ENCODE peak calls at places on chromosome 20, in eight cellular contexts. One of them, this sample, is unnamed.

GRCh38 chr20:59137532-59137931 is 26.1 kb upstream of the ZNF831 start:
- DNase-seq in HS-5: no peak
- DNase-seq in activated CD4-positive, alpha-beta T cell treated with anti-CD3 and anti-CD28 coated beads, Interleukin-2, amount 50 U/mL, for 1 hour: no peak
- DNase-seq in neural crest cell: no peak
- DNase-seq in cardiac fibroblast: no peak
- DNase-seq in activated T-helper 2 cell treated with anti-CD3 and anti-CD28 coated beads, Interferon-gamma antibody, Interleukin-2, Interleukin-4, amounts not matched to agents 10 μg/mL and 5 μg/mL and 100 μg/mL, durations not matched to agents 14 hours and 24 hours and 36 hours: no peak
- DNase-seq in HS-27A: no peak
- DNase-seq in GM23338: no peak
- DNase-seq in this sample: no peak

GRCh38 chr20:37323985-37324384 is 22.0 kb upstream of the SRC start:
- DNase-seq in GM23338: no peak
- DNase-seq in cardiac fibroblast: peak; percentile 74
- DNase-seq in activated CD4-positive, alpha-beta T cell treated with anti-CD3 and anti-CD28 coated beads, Interleukin-2, amount 50 U/mL, for 1 hour: no peak
- DNase-seq in HS-5: peak; percentile 83
- DNase-seq in activated T-helper 2 cell treated with anti-CD3 and anti-CD28 coated beads, Interferon-gamma antibody, Interleukin-2, Interleukin-4, amounts not matched to agents 10 μg/mL and 5 μg/mL and 100 μg/mL, durations not matched to agents 14 hours and 24 hours and 36 hours: no peak
- DNase-seq in neural crest cell: no peak
- DNase-seq in HS-27A: no peak
- DNase-seq in this sample: no peak

GRCh38 chr20:13101701-13102100 is 92.9 kb downstream of the SPTLC3 start:
- DNase-seq in HS-5: no peak
- DNase-seq in activated T-helper 2 cell treated with anti-CD3 and anti-CD28 coated beads, Interferon-gamma antibody, Interleukin-2, Interleukin-4, amounts not matched to agents 10 μg/mL and 5 μg/mL and 100 μg/mL, durations not matched to agents 14 hours and 24 hours and 36 hours: no peak
- DNase-seq in activated CD4-positive, alpha-beta T cell treated with anti-CD3 and anti-CD28 coated beads, Interleukin-2, amount 50 U/mL, for 1 hour: no peak
- DNase-seq in neural crest cell: no peak
- DNase-seq in GM23338: no peak
- DNase-seq in cardiac fibroblast: peak; percentile 29
- DNase-seq in HS-27A: peak; percentile 22
- DNase-seq in this sample: no peak

GRCh38 chr20:57934007-57934805 is 224.4 kb upstream of the PMEPA1 start:
- DNase-seq in activated CD4-positive, alpha-beta T cell treated with anti-CD3 and anti-CD28 coated beads, Interleukin-2, amount 50 U/mL, for 1 hour: no peak
- DNase-seq in HS-5: no peak
- DNase-seq in GM23338: no peak
- DNase-seq in activated T-helper 2 cell treated with anti-CD3 and anti-CD28 coated beads, Interferon-gamma antibody, Interleukin-2, Interleukin-4, amounts not matched to agents 10 μg/mL and 5 μg/mL and 100 μg/mL, durations not matched to agents 14 hours and 24 hours and 36 hours: no peak
- DNase-seq in cardiac fibroblast: no peak
- DNase-seq in neural crest cell: no peak
- DNase-seq in HS-27A: no peak
- DNase-seq in this sample: no peak

GRCh38 chr20:25037288-25038102 is 20.4 kb downstream of the ACSS1 start:
- DNase-seq in HS-27A: no peak
- DNase-seq in activated T-helper 2 cell treated with anti-CD3 and anti-CD28 coated beads, Interferon-gamma antibody, Interleukin-2, Interleukin-4, amounts not matched to agents 10 μg/mL and 5 μg/mL and 100 μg/mL, durations not matched to agents 14 hours and 24 hours and 36 hours: no peak
- DNase-seq in neural crest cell: no peak
- DNase-seq in cardiac fibroblast: no peak
- DNase-seq in HS-5: no peak
- DNase-seq in GM23338: no peak
- DNase-seq in activated CD4-positive, alpha-beta T cell treated with anti-CD3 and anti-CD28 coated beads, Interleukin-2, amount 50 U/mL, for 1 hour: no peak
- DNase-seq in this sample: peak; percentile 58

GRCh38 chr20:35669221-35669620 is 4.5 kb upstream of the CPNE1 start:
- DNase-seq in GM23338: no peak
- DNase-seq in neural crest cell: no peak
- DNase-seq in cardiac fibroblast: no peak
- DNase-seq in HS-5: no peak
- DNase-seq in activated T-helper 2 cell treated with anti-CD3 and anti-CD28 coated beads, Interferon-gamma antibody, Interleukin-2, Interleukin-4, amounts not matched to agents 10 μg/mL and 5 μg/mL and 100 μg/mL, durations not matched to agents 14 hours and 24 hours and 36 hours: no peak
- DNase-seq in activated CD4-positive, alpha-beta T cell treated with anti-CD3 and anti-CD28 coated beads, Interleukin-2, amount 50 U/mL, for 1 hour: no peak
- DNase-seq in HS-27A: no peak
- DNase-seq in this sample: no peak

GRCh38 chr20:16806886-16807285 is 58.7 kb downstream of the OTOR start:
- DNase-seq in HS-27A: no peak
- DNase-seq in activated CD4-positive, alpha-beta T cell treated with anti-CD3 and anti-CD28 coated beads, Interleukin-2, amount 50 U/mL, for 1 hour: no peak
- DNase-seq in neural crest cell: no peak
- DNase-seq in activated T-helper 2 cell treated with anti-CD3 and anti-CD28 coated beads, Interferon-gamma antibody, Interleukin-2, Interleukin-4, amounts not matched to agents 10 μg/mL and 5 μg/mL and 100 μg/mL, durations not matched to agents 14 hours and 24 hours and 36 hours: no peak
- DNase-seq in cardiac fibroblast: no peak
- DNase-seq in GM23338: no peak
- DNase-seq in HS-5: no peak
- DNase-seq in this sample: no peak

GRCh38 chr20:62831361-62831788 is 14.5 kb downstream of the COL9A3 start:
- DNase-seq in activated CD4-positive, alpha-beta T cell treated with anti-CD3 and anti-CD28 coated beads, Interleukin-2, amount 50 U/mL, for 1 hour: no peak
- DNase-seq in HS-5: no peak
- DNase-seq in cardiac fibroblast: no peak
- DNase-seq in HS-27A: no peak
- DNase-seq in GM23338: no peak
- DNase-seq in activated T-helper 2 cell treated with anti-CD3 and anti-CD28 coated beads, Interferon-gamma antibody, Interleukin-2, Interleukin-4, amounts not matched to agents 10 μg/mL and 5 μg/mL and 100 μg/mL, durations not matched to agents 14 hours and 24 hours and 36 hours: no peak
- DNase-seq in neural crest cell: no peak
- DNase-seq in this sample: no peak

GRCh38 chr20:58647162-58647813 is 3.8 kb upstream of the STX16 start:
- DNase-seq in cardiac fibroblast: no peak
- DNase-seq in GM23338: no peak
- DNase-seq in activated CD4-positive, alpha-beta T cell treated with anti-CD3 and anti-CD28 coated beads, Interleukin-2, amount 50 U/mL, for 1 hour: no peak
- DNase-seq in HS-5: no peak
- DNase-seq in activated T-helper 2 cell treated with anti-CD3 and anti-CD28 coated beads, Interferon-gamma antibody, Interleukin-2, Interleukin-4, amounts not matched to agents 10 μg/mL and 5 μg/mL and 100 μg/mL, durations not matched to agents 14 hours and 24 hours and 36 hours: no peak
- DNase-seq in HS-27A: no peak
- DNase-seq in neural crest cell: no peak
- DNase-seq in this sample: no peak

GRCh38 chr20:63585616-63586565 is 11.9 kb upstream of the HELZ2 start:
- DNase-seq in neural crest cell: no peak
- DNase-seq in HS-5: no peak
- DNase-seq in activated CD4-positive, alpha-beta T cell treated with anti-CD3 and anti-CD28 coated beads, Interleukin-2, amount 50 U/mL, for 1 hour: no peak
- DNase-seq in cardiac fibroblast: no peak
- DNase-seq in GM23338: no peak
- DNase-seq in activated T-helper 2 cell treated with anti-CD3 and anti-CD28 coated beads, Interferon-gamma antibody, Interleukin-2, Interleukin-4, amounts not matched to agents 10 μg/mL and 5 μg/mL and 100 μg/mL, durations not matched to agents 14 hours and 24 hours and 36 hours: no peak
- DNase-seq in HS-27A: no peak
- DNase-seq in this sample: no peak

GRCh38 chr20:34037121-34037520 is 43.4 kb downstream of the RALY start:
- DNase-seq in GM23338: no peak
- DNase-seq in HS-5: no peak
- DNase-seq in HS-27A: no peak
- DNase-seq in activated CD4-positive, alpha-beta T cell treated with anti-CD3 and anti-CD28 coated beads, Interleukin-2, amount 50 U/mL, for 1 hour: peak; percentile 34
- DNase-seq in cardiac fibroblast: no peak
- DNase-seq in neural crest cell: no peak
- DNase-seq in activated T-helper 2 cell treated with anti-CD3 and anti-CD28 coated beads, Interferon-gamma antibody, Interleukin-2, Interleukin-4, amounts not matched to agents 10 μg/mL and 5 μg/mL and 100 μg/mL, durations not matched to agents 14 hours and 24 hours and 36 hours: peak; percentile 20
- DNase-seq in this sample: no peak

GRCh38 chr20:41087777-41088176 is 49.6 kb upstream of the PLCG1 start:
- DNase-seq in HS-27A: no peak
- DNase-seq in activated CD4-positive, alpha-beta T cell treated with anti-CD3 and anti-CD28 coated beads, Interleukin-2, amount 50 U/mL, for 1 hour: no peak
- DNase-seq in cardiac fibroblast: no peak
- DNase-seq in HS-5: no peak
- DNase-seq in neural crest cell: no peak
- DNase-seq in activated T-helper 2 cell treated with anti-CD3 and anti-CD28 coated beads, Interferon-gamma antibody, Interleukin-2, Interleukin-4, amounts not matched to agents 10 μg/mL and 5 μg/mL and 100 μg/mL, durations not matched to agents 14 hours and 24 hours and 36 hours: no peak
- DNase-seq in GM23338: no peak
- DNase-seq in this sample: no peak

GRCh38 chr20:35771689-35772562 is at the start of gene PHF20:
- DNase-seq in neural crest cell: peak; percentile 99
- DNase-seq in GM23338: peak; percentile 98
- DNase-seq in cardiac fibroblast: peak; percentile 99
- DNase-seq in HS-5: peak; percentile 71
- DNase-seq in HS-27A: peak; percentile 84
- DNase-seq in activated T-helper 2 cell treated with anti-CD3 and anti-CD28 coated beads, Interferon-gamma antibody, Interleukin-2, Interleukin-4, amounts not matched to agents 10 μg/mL and 5 μg/mL and 100 μg/mL, durations not matched to agents 14 hours and 24 hours and 36 hours: peak; percentile 98
- DNase-seq in activated CD4-positive, alpha-beta T cell treated with anti-CD3 and anti-CD28 coated beads, Interleukin-2, amount 50 U/mL, for 1 hour: peak; percentile 100
- DNase-seq in this sample: peak; percentile 91

GRCh38 chr20:46520540-46520939 is 7.2 kb upstream of the ZNF334 start:
- DNase-seq in neural crest cell: no peak
- DNase-seq in HS-27A: no peak
- DNase-seq in activated T-helper 2 cell treated with anti-CD3 and anti-CD28 coated beads, Interferon-gamma antibody, Interleukin-2, Interleukin-4, amounts not matched to agents 10 μg/mL and 5 μg/mL and 100 μg/mL, durations not matched to agents 14 hours and 24 hours and 36 hours: no peak
- DNase-seq in HS-5: no peak
- DNase-seq in activated CD4-positive, alpha-beta T cell treated with anti-CD3 and anti-CD28 coated beads, Interleukin-2, amount 50 U/mL, for 1 hour: no peak
- DNase-seq in cardiac fibroblast: no peak
- DNase-seq in GM23338: no peak
- DNase-seq in this sample: no peak

GRCh38 chr20:46764068-46764467 is 54.6 kb downstream of the SLC2A10 start:
- DNase-seq in GM23338: no peak
- DNase-seq in neural crest cell: no peak
- DNase-seq in HS-5: no peak
- DNase-seq in cardiac fibroblast: no peak
- DNase-seq in activated CD4-positive, alpha-beta T cell treated with anti-CD3 and anti-CD28 coated beads, Interleukin-2, amount 50 U/mL, for 1 hour: no peak
- DNase-seq in HS-27A: no peak
- DNase-seq in activated T-helper 2 cell treated with anti-CD3 and anti-CD28 coated beads, Interferon-gamma antibody, Interleukin-2, Interleukin-4, amounts not matched to agents 10 μg/mL and 5 μg/mL and 100 μg/mL, durations not matched to agents 14 hours and 24 hours and 36 hours: no peak
- DNase-seq in this sample: no peak

GRCh38 chr20:13915244-13915643 is 75.2 kb downstream of the SEL1L2 start:
- DNase-seq in HS-27A: no peak
- DNase-seq in cardiac fibroblast: no peak
- DNase-seq in HS-5: no peak
- DNase-seq in activated CD4-positive, alpha-beta T cell treated with anti-CD3 and anti-CD28 coated beads, Interleukin-2, amount 50 U/mL, for 1 hour: no peak
- DNase-seq in GM23338: no peak
- DNase-seq in neural crest cell: no peak
- DNase-seq in activated T-helper 2 cell treated with anti-CD3 and anti-CD28 coated beads, Interferon-gamma antibody, Interleukin-2, Interleukin-4, amounts not matched to agents 10 μg/mL and 5 μg/mL and 100 μg/mL, durations not matched to agents 14 hours and 24 hours and 36 hours: no peak
- DNase-seq in this sample: no peak

GRCh38 chr20:57716893-57717292 is 7.1 kb upstream of the PMEPA1 start:
- DNase-seq in HS-27A: no peak
- DNase-seq in activated T-helper 2 cell treated with anti-CD3 and anti-CD28 coated beads, Interferon-gamma antibody, Interleukin-2, Interleukin-4, amounts not matched to agents 10 μg/mL and 5 μg/mL and 100 μg/mL, durations not matched to agents 14 hours and 24 hours and 36 hours: no peak
- DNase-seq in cardiac fibroblast: no peak
- DNase-seq in HS-5: no peak
- DNase-seq in GM23338: no peak
- DNase-seq in activated CD4-positive, alpha-beta T cell treated with anti-CD3 and anti-CD28 coated beads, Interleukin-2, amount 50 U/mL, for 1 hour: no peak
- DNase-seq in neural crest cell: no peak
- DNase-seq in this sample: no peak

GRCh38 chr20:19699132-19699971 is 58.7 kb upstream of the RIN2 start:
- DNase-seq in activated CD4-positive, alpha-beta T cell treated with anti-CD3 and anti-CD28 coated beads, Interleukin-2, amount 50 U/mL, for 1 hour: no peak
- DNase-seq in HS-5: peak; percentile 73
- DNase-seq in GM23338: no peak
- DNase-seq in HS-27A: peak; percentile 97
- DNase-seq in neural crest cell: no peak
- DNase-seq in activated T-helper 2 cell treated with anti-CD3 and anti-CD28 coated beads, Interferon-gamma antibody, Interleukin-2, Interleukin-4, amounts not matched to agents 10 μg/mL and 5 μg/mL and 100 μg/mL, durations not matched to agents 14 hours and 24 hours and 36 hours: no peak
- DNase-seq in cardiac fibroblast: peak; percentile 83
- DNase-seq in this sample: no peak

GRCh38 chr20:35907017-35907685 is 47.2 kb downstream of the SCAND1 start:
- DNase-seq in activated CD4-positive, alpha-beta T cell treated with anti-CD3 and anti-CD28 coated beads, Interleukin-2, amount 50 U/mL, for 1 hour: no peak
- DNase-seq in HS-27A: no peak
- DNase-seq in activated T-helper 2 cell treated with anti-CD3 and anti-CD28 coated beads, Interferon-gamma antibody, Interleukin-2, Interleukin-4, amounts not matched to agents 10 μg/mL and 5 μg/mL and 100 μg/mL, durations not matched to agents 14 hours and 24 hours and 36 hours: no peak
- DNase-seq in neural crest cell: no peak
- DNase-seq in cardiac fibroblast: peak; percentile 35
- DNase-seq in HS-5: no peak
- DNase-seq in GM23338: no peak
- DNase-seq in this sample: no peak

GRCh38 chr20:31788578-31788977 is 30.6 kb upstream of the MYLK2 start:
- DNase-seq in HS-27A: no peak
- DNase-seq in neural crest cell: no peak
- DNase-seq in cardiac fibroblast: peak; percentile 31
- DNase-seq in activated T-helper 2 cell treated with anti-CD3 and anti-CD28 coated beads, Interferon-gamma antibody, Interleukin-2, Interleukin-4, amounts not matched to agents 10 μg/mL and 5 μg/mL and 100 μg/mL, durations not matched to agents 14 hours and 24 hours and 36 hours: no peak
- DNase-seq in HS-5: peak; percentile 26
- DNase-seq in GM23338: peak; percentile 58
- DNase-seq in activated CD4-positive, alpha-beta T cell treated with anti-CD3 and anti-CD28 coated beads, Interleukin-2, amount 50 U/mL, for 1 hour: no peak
- DNase-seq in this sample: no peak

GRCh38 chr20:58408603-58409246 is 19.7 kb downstream of the VAPB start:
- DNase-seq in HS-5: no peak
- DNase-seq in neural crest cell: no peak
- DNase-seq in activated T-helper 2 cell treated with anti-CD3 and anti-CD28 coated beads, Interferon-gamma antibody, Interleukin-2, Interleukin-4, amounts not matched to agents 10 μg/mL and 5 μg/mL and 100 μg/mL, durations not matched to agents 14 hours and 24 hours and 36 hours: no peak
- DNase-seq in cardiac fibroblast: no peak
- DNase-seq in activated CD4-positive, alpha-beta T cell treated with anti-CD3 and anti-CD28 coated beads, Interleukin-2, amount 50 U/mL, for 1 hour: no peak
- DNase-seq in GM23338: no peak
- DNase-seq in HS-27A: no peak
- DNase-seq in this sample: peak; percentile 8

GRCh38 chr20:63064310-63064709 is 57.5 kb upstream of the BHLHE23 start:
- DNase-seq in activated CD4-positive, alpha-beta T cell treated with anti-CD3 and anti-CD28 coated beads, Interleukin-2, amount 50 U/mL, for 1 hour: no peak
- DNase-seq in GM23338: no peak
- DNase-seq in HS-5: no peak
- DNase-seq in HS-27A: no peak
- DNase-seq in neural crest cell: no peak
- DNase-seq in cardiac fibroblast: no peak
- DNase-seq in activated T-helper 2 cell treated with anti-CD3 and anti-CD28 coated beads, Interferon-gamma antibody, Interleukin-2, Interleukin-4, amounts not matched to agents 10 μg/mL and 5 μg/mL and 100 μg/mL, durations not matched to agents 14 hours and 24 hours and 36 hours: no peak
- DNase-seq in this sample: no peak

This sample was measured in KBM-7.